ENCODE peak calls at places on chromosomes 6 and 20, in four cellular contexts. N is fibroblast of mammary gland, T is IMR-90, U is fibroblast of lung. O is an unnamed sample.

GRCh38 chr6:12265795-12266194 is 24.4 kb upstream of the EDN1 start:
- DNase-seq in N (peak; percentile 39), T (peak; percentile 71), U (peak; percentile 81), O (no peak)

GRCh38 chr20:62318411-62319345 is 15.9 kb downstream of the ADRM1 start:
- DNase-seq in N (no peak), T (no peak), U (no peak), O (no peak)

GRCh38 chr6:126007795-126008194 is 21.5 kb downstream of the TRMT11 start:
- DNase-seq in N (no peak), T (no peak), U (no peak), O (no peak)

GRCh38 chr6:7146079-7146828 is 38.5 kb downstream of the RREB1 start:
- DNase-seq in N (peak; percentile 69), T (peak; percentile 80), U (peak; percentile 79), O (peak; percentile 94)

GRCh38 chr20:4067600-4068261 is 52.4 kb upstream of the RNF24 start:
- DNase-seq in N (peak; percentile 94), T (peak; percentile 88), U (peak; percentile 87), O (no peak)

GRCh38 chr6:71107935-71108420 is 151.1 kb upstream of the B3GAT2 start:
- DNase-seq in N (peak; percentile 87), T (peak; percentile 71), U (peak; percentile 92), O (no peak)

GRCh38 chr20:62363920-62364851 is 2.9 kb downstream of the LAMA5 start:
- DNase-seq in N (no peak), T (no peak), U (peak; percentile 34), O (no peak)

GRCh38 chr20:33211817-33212424 is 5.2 kb upstream of the BPIFA3 start:
- DNase-seq in N (peak; percentile 44), T (peak; percentile 33), U (peak; percentile 26), O (no peak)

GRCh38 chr6:104640141-104640700 is 219.5 kb downstream of the HACE1 start:
- DNase-seq in N (peak; percentile 7), T (no peak), U (no peak), O (no peak)

GRCh38 chr6:63597142-63598000 is 25.1 kb downstream of the LOC128125822 start:
- DNase-seq in N (no peak), T (no peak), U (peak; percentile 30), O (no peak)
- H3K4me3 ChIP-seq in N (peak overlapping the region; percentile 67), T (peak overlapping the region; percentile 66), U (peak overlapping the region; percentile 78), O (no peak overlapping the region)

GRCh38 chr20:23533161-23533560 is 35.1 kb downstream of the CST9L start:
- DNase-seq in N (no peak), T (no peak), U (no peak), O (no peak)
- H3K4me3 ChIP-seq in N (no peak overlapping the region), T (no peak overlapping the region), U (no peak overlapping the region), O (no peak overlapping the region)

GRCh38 chr20:46507760-46508407 is 5.5 kb downstream of the ZNF334 start:
- DNase-seq in N (no peak), T (no peak), U (no peak), O (no peak)

GRCh38 chr20:46509523-46509922 is 3.8 kb downstream of the ZNF334 start:
- DNase-seq in N (no peak), T (no peak), U (no peak), O (no peak)

GRCh38 chr20:46512943-46513844 is at the start of gene ZNF334:
- DNase-seq in N (peak; percentile 34), T (peak; percentile 8), U (peak; percentile 44), O (no peak)
- H3K4me3 ChIP-seq in N (peak within 1 kb of the TSS; percentile 76), T (peak within 1 kb of the TSS; percentile 71), U (peak within 1 kb of the TSS; percentile 48), O (peak within 1 kb of the TSS; percentile 35)

DNA sequence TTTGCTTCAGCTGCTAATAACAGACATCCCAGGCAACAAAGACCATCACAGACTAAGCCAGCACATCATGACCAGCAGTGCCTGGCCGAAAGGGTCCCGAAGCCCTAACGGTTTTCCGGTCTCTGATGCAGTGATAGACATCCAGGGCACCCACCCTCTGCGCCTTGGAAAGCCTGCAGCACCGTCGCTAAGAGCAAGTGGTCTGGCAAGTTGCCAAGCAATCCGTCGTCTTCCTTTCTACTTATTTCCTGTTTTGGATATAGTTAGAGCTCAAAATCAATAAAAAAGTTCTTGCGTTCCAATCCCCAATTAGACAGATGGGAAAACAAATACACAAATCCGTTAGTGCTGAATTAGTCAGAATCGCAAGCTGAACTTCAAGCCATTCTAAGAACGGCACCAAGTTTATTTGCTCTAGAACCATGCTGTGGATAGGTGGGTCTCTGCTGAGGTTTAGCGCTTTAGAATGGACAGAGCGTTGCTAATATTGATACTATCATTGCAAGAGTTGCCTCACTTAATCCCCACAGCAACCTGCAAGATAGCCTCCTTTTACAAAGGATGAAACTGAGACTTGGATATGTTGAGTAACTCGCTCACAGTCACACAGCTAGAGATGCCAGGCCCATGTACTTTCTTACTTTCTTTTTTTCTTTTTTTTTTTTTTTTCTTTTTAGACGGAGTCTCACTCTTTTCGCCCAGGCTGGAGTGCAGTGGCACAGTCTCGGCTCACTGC is 163.3 kb upstream of the SNX9 start:
- DNase-seq in N (no peak), T (no peak), U (no peak), O (no peak)
- H3K4me3 ChIP-seq in N (no peak overlapping the region), T (no peak overlapping the region), U (no peak overlapping the region), O (no peak overlapping the region)

GRCh38 chr20:50381053-50381732 is 129.0 kb upstream of the PTPN1 start:
- DNase-seq in N (no peak), T (no peak), U (no peak), O (no peak)

GRCh38 chr20:50379991-50380696 is 130.0 kb upstream of the PTPN1 start:
- DNase-seq in N (no peak), T (no peak), U (no peak), O (no peak)

GRCh38 chr20:50380697-50381040 is 129.5 kb upstream of the PTPN1 start:
- DNase-seq in N (peak; percentile 68), T (peak; percentile 65), U (peak; percentile 23), O (no peak)

GRCh38 chr20:50378170-50379000 is 131.8 kb upstream of the PTPN1 start:
- DNase-seq in N (peak; percentile 17), T (peak; percentile 59), U (no peak), O (no peak)

GRCh38 chr20:50379049-50379990 is 130.9 kb upstream of the PTPN1 start:
- DNase-seq in N (peak; percentile 91), T (peak; percentile 92), U (peak; percentile 48), O (peak; percentile 98)
- H3K4me3 ChIP-seq in N (no peak overlapping the region), T (no peak overlapping the region), U (no peak overlapping the region), O (no peak overlapping the region)